ENCODE peak calls at places on chromosomes 5 and 9, in nine cellular contexts. P, G, F, Q, S, T, V, C and A are unnamed samples.

GRCh38 chr9:9133526-9133925 is 1333.9 kb upstream of the DMAC1 start:
- DNase-seq in P (no peak), G (no peak), F (no peak), Q (no peak), S (no peak), T (no peak), V (no peak), C (no peak), A (no peak)

GRCh38 chr9:87149794-87150193 is 202.5 kb upstream of the GAS1 start:
- DNase-seq in P (no peak), G (no peak), F (no peak), Q (no peak), S (no peak), T (no peak), V (no peak), C (no peak), A (no peak)

GRCh38 chr5:31021181-31021624 is 172.3 kb upstream of the CDH6 start:
- DNase-seq in P (peak; percentile 34), G (no peak), F (no peak), Q (no peak), S (no peak), T (no peak), V (no peak), C (no peak), A (no peak)

GRCh38 chr9:89626741-89627265 is 22.0 kb downstream of the GADD45G start:
- DNase-seq in P (no peak), G (no peak), F (no peak), Q (no peak), S (no peak), T (no peak), V (no peak), C (no peak), A (no peak)

GRCh38 chr9:88521308-88521707 is 13.7 kb upstream of the NXNL2 start:
- DNase-seq in P (no peak), G (no peak), F (no peak), Q (no peak), S (no peak), T (no peak), V (no peak), C (no peak), A (no peak)

GRCh38 chr5:149320791-149321330 is 24.4 kb upstream of the GRPEL2 start:
- DNase-seq in P (peak; percentile 90), G (peak; percentile 22), F (no peak), Q (no peak), S (no peak), T (no peak), V (no peak), C (peak; percentile 94), A (no peak)

GRCh38 chr5:1226231-1226630 is 1.1 kb downstream of the SLC6A18 start:
- DNase-seq in P (no peak), G (no peak), F (no peak), Q (no peak), S (peak; percentile 60), T (no peak), V (no peak), C (no peak), A (no peak)

GRCh38 chr5:157564149-157564711 is 11.3 kb downstream of the ADAM19 start:
- DNase-seq in P (no peak), G (no peak), F (no peak), Q (no peak), S (no peak), T (no peak), V (no peak), C (no peak), A (no peak)

GRCh38 chr5:181192337-181193046 is 12.5 kb downstream of the TRIM7 start:
- DNase-seq in P (no peak), G (no peak), F (no peak), Q (no peak), S (peak; percentile 58), T (no peak), V (no peak), C (peak; percentile 33), A (no peak)

GRCh38 chr5:181189962-181190710 is 14.9 kb downstream of the TRIM7 start:
- DNase-seq in P (no peak), G (peak; percentile 40), F (no peak), Q (no peak), S (peak; percentile 81), T (no peak), V (no peak), C (peak; percentile 39), A (peak; percentile 68)

GRCh38 chr5:181191526-181192336 is 13.3 kb downstream of the TRIM7 start:
- DNase-seq in P (peak; percentile 89), G (peak; percentile 93), F (peak; percentile 95), Q (peak; percentile 96), S (peak; percentile 100), T (peak; percentile 99), V (peak; percentile 94), C (peak; percentile 97), A (peak; percentile 94)

GRCh38 chr5:181189363-181189961 is 15.5 kb downstream of the TRIM7 start:
- DNase-seq in P (no peak), G (peak; percentile 36), F (peak; percentile 36), Q (no peak), S (peak; percentile 91), T (no peak), V (peak; percentile 57), C (peak; percentile 48), A (peak; percentile 83)

DNA sequence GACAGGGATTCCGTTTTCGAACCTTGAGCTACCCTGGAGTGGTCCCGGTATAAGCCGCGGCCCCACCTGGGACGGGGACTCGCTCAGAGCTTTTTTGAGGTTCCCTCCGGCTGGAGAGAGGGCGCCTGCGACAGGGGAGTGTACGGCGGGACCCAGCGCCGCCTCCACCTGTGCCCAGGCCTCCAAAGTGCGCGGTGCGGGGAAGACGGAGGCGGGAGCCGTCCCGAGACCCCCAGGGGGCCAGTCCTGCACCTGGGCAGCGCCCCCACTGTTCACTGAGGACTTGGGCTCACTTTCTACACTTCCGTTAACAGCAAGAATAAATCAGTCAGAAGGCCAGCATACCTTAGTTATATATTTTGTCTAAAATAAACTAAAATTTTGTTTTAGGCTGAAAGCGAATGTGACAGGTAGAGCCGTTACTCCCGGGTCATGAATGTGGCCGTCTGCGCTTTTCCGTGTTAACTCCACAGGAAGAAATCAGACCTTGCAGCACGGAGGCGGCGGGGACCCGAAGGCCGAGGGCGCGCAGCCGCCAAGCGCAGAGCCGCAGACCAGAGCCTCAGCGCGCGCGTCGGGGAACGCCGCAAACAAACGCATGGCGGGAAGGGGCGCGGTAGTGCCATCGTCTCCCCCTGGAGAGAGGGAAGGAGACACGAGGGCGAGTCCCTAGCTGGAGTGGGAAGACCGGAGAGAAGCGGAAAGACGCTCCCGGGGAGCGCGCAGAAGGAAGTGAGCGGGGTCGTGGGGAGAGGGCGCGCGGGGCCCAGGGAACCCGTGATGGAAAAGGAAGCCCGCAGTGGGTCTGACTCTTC is 14.1 kb downstream of the TRIM7 start:
- DNase-seq in P (no peak), G (peak; percentile 59), F (peak; percentile 35), Q (no peak), S (peak; percentile 92), T (no peak), V (peak; percentile 48), C (peak; percentile 52), A (peak; percentile 62)
- TF ChIP-seq CTCF in P (peak; percentile 14), G (peak; percentile 37), F (peak; percentile 26), Q (peak; percentile 63), S (no peak), T (no peak), V (peak; percentile 59), C (no peak), A (peak; percentile 51)

GRCh38 chr5:142357469-142358090 is 32.8 kb upstream of the SPRY4 start:
- DNase-seq in P (no peak), G (no peak), F (no peak), Q (no peak), S (no peak), T (no peak), V (peak; percentile 13), C (no peak), A (no peak)

GRCh38 chr5:142358121-142358520 is 33.3 kb upstream of the SPRY4 start:
- DNase-seq in P (no peak), G (no peak), F (no peak), Q (no peak), S (no peak), T (no peak), V (no peak), C (no peak), A (no peak)

GRCh38 chr5:142358648-142359047 is 33.8 kb upstream of the SPRY4 start:
- DNase-seq in P (no peak), G (no peak), F (no peak), Q (no peak), S (no peak), T (no peak), V (no peak), C (no peak), A (no peak)

GRCh38 chr5:142360607-142361120 is 35.8 kb upstream of the SPRY4 start:
- DNase-seq in P (no peak), G (peak; percentile 51), F (no peak), Q (no peak), S (no peak), T (no peak), V (no peak), C (no peak), A (peak; percentile 27)

GRCh38 chr5:142360051-142360498 is 35.3 kb upstream of the SPRY4 start:
- DNase-seq in P (no peak), G (no peak), F (no peak), Q (no peak), S (no peak), T (no peak), V (no peak), C (no peak), A (no peak)
- TF ChIP-seq CTCF in P (no peak), G (no peak), F (no peak), Q (no peak), S (no peak), T (no peak), V (no peak), C (no peak), A (no peak)

DNA sequence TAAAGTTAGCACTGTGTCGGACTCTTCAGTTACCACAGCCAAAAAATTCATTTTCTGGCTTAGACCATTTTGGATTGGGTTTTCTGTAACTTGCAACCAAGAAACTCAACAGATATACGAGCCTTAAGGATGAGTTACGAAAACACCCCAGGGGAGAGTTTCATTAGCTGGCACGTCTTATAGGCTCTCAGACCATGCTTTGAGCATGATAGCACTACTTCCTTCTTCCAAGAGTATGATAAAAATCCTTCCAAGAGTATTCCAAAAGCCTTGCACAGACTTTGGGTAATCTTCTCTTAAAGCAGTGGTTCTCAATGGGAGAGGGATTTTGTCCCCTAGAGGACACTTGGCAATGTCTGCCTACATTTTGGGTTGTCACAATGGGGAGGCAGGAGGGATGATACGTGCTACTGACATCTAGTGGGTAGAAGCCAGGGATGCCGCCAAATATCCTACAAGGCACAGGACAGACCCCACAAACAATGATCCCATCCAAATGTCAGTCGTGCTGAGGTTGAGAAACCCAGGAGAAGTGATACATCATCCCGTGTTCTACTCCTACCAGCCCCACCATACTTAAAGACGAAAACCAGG is 64.8 kb downstream of the SMIM23 start:
- DNase-seq in P (no peak), G (peak; percentile 90), F (no peak), Q (no peak), S (no peak), T (no peak), V (no peak), C (no peak), A (no peak)
- TF ChIP-seq CTCF in P (peak; percentile 34), G (peak; percentile 92), F (no peak), Q (no peak), S (no peak), T (no peak), V (peak; percentile 57), C (no peak), A (no peak)

GRCh38 chr5:75260708-75261107 is 24.0 kb upstream of the ANKRD31 start:
- DNase-seq in P (no peak), G (no peak), F (no peak), Q (no peak), S (no peak), T (no peak), V (no peak), C (no peak), A (no peak)

GRCh38 chr5:75262278-75262677 is 25.6 kb upstream of the ANKRD31 start:
- DNase-seq in P (no peak), G (no peak), F (no peak), Q (no peak), S (no peak), T (no peak), V (no peak), C (no peak), A (no peak)

GRCh38 chr5:75265731-75266130 is 29.1 kb upstream of the ANKRD31 start:
- DNase-seq in P (peak; percentile 0), G (peak; percentile 80), F (no peak), Q (no peak), S (no peak), T (no peak), V (no peak), C (no peak), A (no peak)
- TF ChIP-seq CTCF in P (peak; percentile 64), G (peak; percentile 67), F (peak; percentile 78), Q (no peak), S (peak; percentile 31), T (no peak), V (peak; percentile 48), C (peak; percentile 28), A (peak; percentile 42)